ENCODE peak calls at places on chromosomes 16 and 17, in five cellular contexts. U is Karpas-422, J is thoracic aorta, Q is lower lobe of right lung, O is Peyer's patch. M is an unnamed sample.
A peak's percentile ranks its signal among the peaks of the same experiment; 100 is the strongest.

GRCh38 chr16:80954985-80955384 is 51.7 kb downstream of the CMC2 start:
- DNase-seq in J (no peak), Q (no peak), U (no peak), O (no peak), M (no peak)

GRCh38 chr16:67077871-67078270 is 31.9 kb upstream of the PHAF1 start:
- DNase-seq in O (no peak), U (no peak), J (no peak), Q (no peak), M (no peak)

GRCh38 chr16:31513126-31513525 is 4.9 kb upstream of the RUSF1 start:
- DNase-seq in J (no peak), Q (no peak), O (no peak), U (no peak), M (no peak)

GRCh38 chr16:76461836-76462235 is 184.6 kb downstream of the CNTNAP4 start:
- DNase-seq in Q (no peak), J (no peak), U (no peak), O (no peak), M (no peak)

GRCh38 chr17:14318109-14318905 is 17.4 kb downstream of the HS3ST3B1 start:
- DNase-seq in O (no peak), J (no peak), U (no peak), Q (no peak), M (no peak)

GRCh38 chr16:84156342-84156784 is 11.3 kb downstream of the DNAAF1 start:
- DNase-seq in Q (no peak), U (no peak), O (no peak), J (no peak), M (no peak)

GRCh38 chr17:20992987-20993862 is 49.6 kb downstream of the USP22 start:
- DNase-seq in O (peak; percentile 67), J (no peak), Q (no peak), U (peak; percentile 93), M (peak; percentile 66)

GRCh38 chr17:68684860-68685493 is 83.8 kb upstream of the FAM20A start:
- DNase-seq in Q (no peak), J (no peak), O (no peak), U (no peak), M (no peak)

GRCh38 chr16:87874639-87875472 is 5.5 kb upstream of the SLC7A5 start:
- DNase-seq in J (no peak), O (no peak), Q (no peak), U (no peak), M (no peak)

GRCh38 chr17:67421869-67422273 is 44.8 kb downstream of the PITPNC1 start:
- DNase-seq in O (no peak), J (no peak), Q (no peak), U (no peak), M (no peak)

GRCh38 chr16:30774367-30775130 is 12.4 kb downstream of the RNF40 start:
- DNase-seq in Q (no peak), O (peak; percentile 51), U (no peak), J (no peak), M (no peak)

GRCh38 chr16:22770866-22771265 is 43.1 kb upstream of the HS3ST2 start:
- DNase-seq in U (no peak), O (no peak), J (no peak), Q (no peak), M (no peak)

GRCh38 chr17:58313815-58314705 is 14.5 kb downstream of the TSPOAP1 start:
- DNase-seq in O (no peak), J (no peak), U (no peak), Q (no peak), M (no peak)

GRCh38 chr16:17420821-17421220 is 49.9 kb downstream of the XYLT1 start:
- DNase-seq in Q (no peak), O (no peak), U (no peak), J (no peak), M (no peak)

GRCh38 chr17:64402469-64402868 is 11.8 kb upstream of the PECAM1 start:
- DNase-seq in Q (no peak), U (no peak), J (no peak), O (no peak), M (no peak)

GRCh38 chr17:2020721-2021120 is 4.4 kb downstream of the RTN4RL1 start:
- DNase-seq in U (peak; percentile 40), Q (no peak), J (no peak), O (no peak), M (no peak)

DNA sequence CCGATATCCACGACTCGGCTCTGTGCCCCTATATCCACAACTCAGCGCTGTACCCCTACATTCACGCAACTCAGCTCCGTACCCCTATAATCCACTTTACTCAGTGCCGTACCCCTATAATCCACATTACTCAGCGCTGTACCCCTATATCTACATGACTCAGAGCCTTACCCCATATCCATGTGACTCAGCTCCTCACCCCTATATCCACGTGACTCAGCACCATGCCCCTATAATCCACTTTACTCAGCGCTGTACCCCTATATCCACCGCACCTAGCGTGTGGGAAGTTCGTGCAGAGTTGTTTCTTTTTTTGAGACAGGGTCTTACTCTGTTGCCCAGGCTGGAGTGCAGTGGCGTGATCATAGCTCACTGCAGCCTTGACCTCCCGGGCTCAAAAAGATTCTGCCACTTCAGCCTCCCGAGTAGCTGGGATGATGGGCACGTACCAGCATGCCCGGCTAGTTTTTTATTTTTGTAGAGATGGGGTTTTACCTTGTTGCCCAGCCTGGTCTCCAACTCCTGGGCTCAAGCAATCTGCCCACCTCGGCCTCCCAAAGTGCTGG is 17.4 kb downstream of the CYB5D2 start:
- DNase-seq in Q (no peak), J (no peak), O (no peak), U (no peak), M (no peak)
- H3K27ac ChIP-seq in Q (no peak overlapping the region), J (peak overlapping the region; percentile 77), O (no peak overlapping the region), U (no peak overlapping the region), M (no peak overlapping the region)

GRCh38 chr17:15431201-15431600 is 36.2 kb downstream of the CDRT4 start:
- DNase-seq in Q (no peak), O (no peak), J (no peak), U (no peak), M (no peak)

GRCh38 chr17:15431766-15432165 is 35.7 kb downstream of the CDRT4 start:
- DNase-seq in U (no peak), Q (no peak), O (no peak), J (no peak), M (no peak)

GRCh38 chr17:15436399-15437369 is 30.7 kb downstream of the CDRT4 start:
- DNase-seq in U (peak; percentile 90), Q (peak; percentile 55), O (peak; percentile 76), J (no peak), M (peak; percentile 52)

DNA sequence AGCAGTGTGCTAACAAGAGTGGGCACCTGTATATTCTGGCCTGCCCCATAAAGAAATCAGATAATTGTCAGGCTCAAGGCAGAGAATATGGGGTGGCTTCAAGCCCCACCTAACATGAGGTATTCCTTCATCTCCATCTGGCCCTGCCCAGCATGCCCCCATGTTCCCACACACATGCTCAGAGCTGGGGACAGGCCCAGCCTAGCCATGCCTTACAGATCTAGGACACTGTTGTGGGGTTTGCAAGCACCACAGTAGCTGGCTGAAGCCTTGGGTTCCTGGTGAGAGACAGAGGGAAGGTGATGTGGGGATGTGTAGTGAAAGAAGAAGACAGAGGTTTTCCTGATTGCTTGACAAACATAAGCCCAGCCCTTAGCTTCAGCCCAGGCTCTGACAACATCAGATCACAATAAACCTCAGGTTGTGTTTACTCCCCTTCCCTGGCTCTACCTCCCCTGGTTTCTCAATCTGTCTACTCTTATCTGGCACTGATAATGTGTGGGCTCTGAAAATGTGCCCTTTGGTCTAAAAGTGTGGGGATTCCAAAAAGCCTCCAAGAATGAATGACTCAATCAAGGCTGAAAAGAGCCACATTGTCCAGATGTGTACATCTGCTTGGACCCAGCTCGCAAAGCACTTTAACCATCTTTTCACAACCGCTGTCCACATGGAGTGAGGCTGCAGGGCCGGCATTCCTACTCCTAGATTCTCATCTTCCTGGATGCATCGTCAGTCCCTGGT is 34.4 kb downstream of the CDRT4 start:
- DNase-seq in U (no peak), O (no peak), Q (no peak), J (no peak), M (no peak)
- H3K27ac ChIP-seq in U (no peak overlapping the region), O (peak overlapping the region; percentile 17), Q (peak overlapping the region; percentile 20), J (no peak overlapping the region), M (no peak overlapping the region)

DNA sequence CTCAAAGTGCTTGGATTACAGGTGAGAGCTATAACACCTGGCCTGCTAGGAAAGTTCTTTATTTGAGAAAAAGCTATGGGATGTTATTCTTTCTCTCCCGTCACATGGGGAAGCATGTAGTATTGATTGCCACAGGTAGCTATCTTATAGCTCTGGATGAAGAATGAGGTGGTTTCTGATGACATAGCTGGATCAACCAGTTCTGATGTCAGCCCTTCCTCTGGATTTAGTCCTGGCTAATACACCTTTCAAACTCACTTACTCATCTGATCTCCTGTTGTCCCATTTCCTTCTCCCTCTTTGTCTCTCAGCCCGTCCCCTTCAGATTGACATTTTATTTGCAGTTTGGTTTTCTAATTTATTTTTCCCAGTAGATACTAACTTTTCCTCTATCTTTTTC is 14.1 kb upstream of the PPM1D start:
- DNase-seq in U (no peak), J (no peak), O (no peak), Q (no peak), M (no peak)
- H3K27ac ChIP-seq in U (no peak overlapping the region), J (no peak overlapping the region), O (no peak overlapping the region), Q (no peak overlapping the region), M (no peak overlapping the region)

GRCh38 chr17:27560668-27561067 is 70.3 kb upstream of the LGALS9 start:
- DNase-seq in Q (peak; percentile 57), U (no peak), J (no peak), O (no peak), M (no peak)
- H3K27ac ChIP-seq in Q (peak overlapping the region; percentile 82), U (no peak overlapping the region), J (peak overlapping the region; percentile 14), O (peak overlapping the region; percentile 54), M (peak overlapping the region; percentile 18)

DNA sequence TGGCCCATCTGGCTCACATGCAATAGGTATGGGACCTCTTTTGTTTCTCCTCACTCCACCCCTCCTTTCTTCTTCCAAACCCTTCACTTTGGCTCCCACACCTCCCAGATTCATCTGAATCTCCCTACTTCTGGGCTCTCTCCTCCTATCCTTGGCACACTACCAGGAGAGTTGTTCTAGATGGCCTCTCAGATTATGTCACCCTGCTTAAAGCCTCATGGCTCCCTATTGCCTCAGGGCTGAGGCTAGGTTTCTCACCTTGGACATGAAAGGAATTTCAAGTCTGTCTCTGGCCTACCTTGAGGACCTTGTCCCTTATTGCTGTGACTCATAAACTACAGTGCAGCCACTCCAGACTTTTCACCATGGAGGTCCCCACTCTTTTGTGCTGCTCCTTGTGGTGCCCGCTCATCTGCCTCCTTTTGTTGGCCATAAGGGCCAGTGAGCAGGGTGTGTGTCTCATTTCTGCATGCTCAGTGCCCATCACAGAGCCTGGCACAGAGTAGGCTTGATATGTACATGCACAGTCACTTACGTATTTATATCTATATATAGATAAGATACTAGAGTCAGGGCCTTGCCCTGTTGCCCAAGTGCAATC is 1.0 kb upstream of the MFAP4 start:
- DNase-seq in J (no peak), O (no peak), Q (no peak), U (no peak), M (no peak)
- H3K27ac ChIP-seq in J (peak overlapping the region; percentile 98), O (peak overlapping the region; percentile 78), Q (peak overlapping the region; percentile 77), U (no peak overlapping the region), M (peak overlapping the region; percentile 10)